ENCODE peak calls at places on chromosomes 11 and 22, in eight cellular contexts. B is GM23248; Y is CD4-positive, CD25-positive, alpha-beta regulatory T cell; M is tibial artery; X is lung; L is CD8-positive, alpha-beta memory T cell; E is lower lobe of right lung; O is breast epithelium. U is an unnamed sample.

GRCh38 chr11:59144096-59144495 is 1.4 kb downstream of the FAM111A start:
- DNase-seq in B (no peak), Y (no peak), M (no peak), X (no peak), L (no peak), E (no peak), O (no peak), U (no peak)

GRCh38 chr11:65417702-65418430 is 4.7 kb upstream of the NEAT1 start:
- DNase-seq in B (peak; percentile 69), Y (peak; percentile 44), M (peak; percentile 84), X (no peak), L (peak; percentile 65), E (peak; percentile 72), O (peak; percentile 58), U (no peak)

GRCh38 chr11:44857490-44857889 is 93.2 kb downstream of the TP53I11 start:
- DNase-seq in B (no peak), Y (no peak), M (no peak), X (no peak), L (no peak), E (no peak), O (no peak), U (no peak)

GRCh38 chr11:75275581-75275980 is 35.0 kb downstream of the TPBGL start:
- DNase-seq in B (no peak), Y (peak; percentile 76), M (peak; percentile 75), X (peak; percentile 50), L (peak; percentile 82), E (peak; percentile 76), O (peak; percentile 42), U (no peak)

GRCh38 chr11:75161506-75161905 is 10.6 kb downstream of the SLCO2B1 start:
- DNase-seq in B (no peak), Y (no peak), M (no peak), X (no peak), L (no peak), E (no peak), O (no peak), U (no peak)

GRCh38 chr11:119339581-119340334 is 925 bp downstream of the C1QTNF5 start:
- DNase-seq in B (peak; percentile 82), Y (no peak), M (peak; percentile 84), X (peak; percentile 63), L (no peak), E (peak; percentile 81), O (no peak), U (peak; percentile 94)

GRCh38 chr11:43150697-43151096 is 161.1 kb upstream of the API5 start:
- DNase-seq in B (no peak), Y (no peak), M (no peak), X (no peak), L (no peak), E (no peak), O (no peak), U (no peak)

GRCh38 chr11:120512727-120513435 is 1.3 kb downstream of the GRIK4 start:
- DNase-seq in B (no peak), Y (no peak), M (peak; percentile 58), X (no peak), L (no peak), E (peak; percentile 38), O (no peak), U (no peak)

GRCh38 chr11:117551761-117552343 is 224.2 kb downstream of the CEP164 start:
- DNase-seq in B (no peak), Y (no peak), M (no peak), X (no peak), L (peak; percentile 8), E (peak; percentile 14), O (no peak), U (peak; percentile 62)

GRCh38 chr22:39013923-39014722 is at the start of gene APOBEC3C:
- DNase-seq in B (peak; percentile 92), Y (peak; percentile 65), M (peak; percentile 88), X (peak; percentile 73), L (peak; percentile 87), E (peak; percentile 80), O (peak; percentile 74), U (peak; percentile 70)

GRCh38 chr22:44573451-44573850 is 75.4 kb upstream of the RTL6 start:
- DNase-seq in B (no peak), Y (no peak), M (peak; percentile 31), X (no peak), L (no peak), E (no peak), O (no peak), U (no peak)

GRCh38 chr22:35766654-35767580 is 49.2 kb downstream of the APOL5 start:
- DNase-seq in B (peak; percentile 33), Y (no peak), M (no peak), X (no peak), L (no peak), E (no peak), O (no peak), U (peak; percentile 72)

GRCh38 chr11:94330789-94331188 is 26.4 kb downstream of the IZUMO1R start:
- DNase-seq in B (peak; percentile 20), Y (no peak), M (no peak), X (no peak), L (no peak), E (no peak), O (no peak), U (no peak)

GRCh38 chr11:61529537-61530225 is 21.1 kb downstream of the LRRC10B start:
- DNase-seq in B (no peak), Y (no peak), M (no peak), X (no peak), L (no peak), E (no peak), O (no peak), U (no peak)

GRCh38 chr11:77596626-77597025 is 6.9 kb downstream of the AQP11 start:
- DNase-seq in B (peak; percentile 65), Y (no peak), M (no peak), X (no peak), L (no peak), E (no peak), O (no peak), U (no peak)

GRCh38 chr11:44785856-44786606 is 59.3 kb downstream of the TSPAN18 start:
- DNase-seq in B (no peak), Y (no peak), M (peak; percentile 46), X (no peak), L (no peak), E (no peak), O (no peak), U (peak; percentile 41)

GRCh38 chr11:9803685-9804413 is 140.0 kb downstream of the SWAP70 start:
- DNase-seq in B (peak; percentile 32), Y (no peak), M (no peak), X (no peak), L (no peak), E (no peak), O (no peak), U (no peak)

GRCh38 chr11:8541448-8541847 is 52.6 kb downstream of the STK33 start:
- DNase-seq in B (no peak), Y (no peak), M (no peak), X (no peak), L (no peak), E (no peak), O (no peak), U (no peak)

GRCh38 chr11:75495749-75496641 is 29.7 kb downstream of the GDPD5 start:
- DNase-seq in B (no peak), Y (no peak), M (no peak), X (no peak), L (no peak), E (no peak), O (no peak), U (peak; percentile 61)

GRCh38 chr22:23763579-23764331 is 965 bp downstream of the C22orf15 start:
- DNase-seq in B (no peak), Y (no peak), M (no peak), X (no peak), L (peak; percentile 67), E (peak; percentile 73), O (no peak), U (peak; percentile 45)

GRCh38 chr11:9516113-9516512 is 55.3 kb downstream of the ZNF143 start:
- DNase-seq in B (no peak), Y (no peak), M (no peak), X (no peak), L (no peak), E (no peak), O (no peak), U (no peak)

GRCh38 chr11:63813035-63813562 is at the start of gene SPINDOC:
- DNase-seq in B (peak; percentile 88), Y (peak; percentile 59), M (peak; percentile 90), X (peak; percentile 75), L (peak; percentile 79), E (peak; percentile 85), O (peak; percentile 60), U (peak; percentile 93)

GRCh38 chr11:114166897-114167323 is 107.4 kb downstream of the ZBTB16 start:
- DNase-seq in B (peak; percentile 88), Y (no peak), M (peak; percentile 62), X (no peak), L (peak; percentile 54), E (no peak), O (no peak), U (no peak)

GRCh38 chr22:49780992-49781782 is 46.5 kb downstream of the BRD1 start:
- DNase-seq in B (no peak), Y (no peak), M (no peak), X (no peak), L (no peak), E (peak; percentile 28), O (no peak), U (no peak)

GRCh38 chr22:41681616-41682015 is 7.1 kb downstream of the SNU13 start:
- DNase-seq in B (peak; percentile 24), Y (no peak), M (no peak), X (no peak), L (no peak), E (no peak), O (peak; percentile 24), U (no peak)

DNA sequence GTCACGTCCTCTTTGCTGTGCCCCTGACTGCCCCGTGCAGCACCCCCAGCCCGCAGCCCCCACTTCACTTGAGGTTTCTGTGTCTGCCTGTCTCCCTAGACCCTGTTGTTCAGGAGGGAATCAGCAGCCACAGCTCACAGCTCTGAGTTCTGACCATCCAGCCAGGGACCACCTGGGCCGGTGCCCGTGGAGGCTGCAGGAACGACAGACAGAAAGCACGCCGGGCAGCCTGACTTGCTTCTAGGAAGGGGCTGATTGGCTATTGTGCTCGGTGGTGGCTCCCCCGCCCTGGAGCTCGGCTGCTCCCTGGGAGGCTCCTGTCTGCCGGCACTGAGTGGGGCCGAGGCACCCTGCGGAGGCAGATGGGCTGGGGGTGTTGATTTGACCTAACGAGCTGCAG is 855.7 kb downstream of the TBC1D22A start:
- DNase-seq in B (no peak), Y (no peak), M (peak; percentile 48), X (no peak), L (no peak), E (no peak), O (peak; percentile 38), U (no peak)
- H3K9me3 ChIP-seq in B (no peaks in the 10 kb centered on the region), Y (no peaks in the 10 kb centered on the region), M (no peaks in the 10 kb centered on the region), X (peaks cover 3% of the 10 kb centered on the region), L (no peaks in the 10 kb centered on the region), E (no peaks in the 10 kb centered on the region), O (no peaks in the 10 kb centered on the region), U (no peaks in the 10 kb centered on the region)

GRCh38 chr22:47631571-47632102 is 869.2 kb downstream of the TBC1D22A start:
- DNase-seq in B (no peak), Y (no peak), M (no peak), X (peak; percentile 20), L (no peak), E (no peak), O (no peak), U (no peak)
- H3K9me3 ChIP-seq in B (no peaks in the 10 kb centered on the region), Y (peaks cover 7% of the 10 kb centered on the region), M (no peaks in the 10 kb centered on the region), X (peaks cover 7% of the 10 kb centered on the region), L (no peaks in the 10 kb centered on the region), E (no peaks in the 10 kb centered on the region), O (no peaks in the 10 kb centered on the region), U (no peaks in the 10 kb centered on the region)

GRCh38 chr11:68654978-68655377 is 29.4 kb upstream of the GAL start:
- DNase-seq in B (no peak), Y (no peak), M (no peak), X (no peak), L (no peak), E (no peak), O (no peak), U (no peak)
- H3K9me3 ChIP-seq in B (no peaks in the 10 kb centered on the region), Y (no peaks in the 10 kb centered on the region), M (no peaks in the 10 kb centered on the region), X (peaks cover 3% of the 10 kb centered on the region), L (no peaks in the 10 kb centered on the region), E (no peaks in the 10 kb centered on the region), O (peaks cover 8% of the 10 kb centered on the region), U (no peaks in the 10 kb centered on the region)

GRCh38 chr11:2653930-2654739 is 45.7 kb downstream of the KCNQ1OT1 start:
- DNase-seq in B (no peak), Y (no peak), M (no peak), X (no peak), L (no peak), E (no peak), O (no peak), U (no peak)
- H3K9me3 ChIP-seq in B (peaks cover 4% of the 10 kb centered on the region), Y (peaks cover 18% of the 10 kb centered on the region), M (peaks cover 5% of the 10 kb centered on the region), X (peaks cover 39% of the 10 kb centered on the region), L (peaks cover 5% of the 10 kb centered on the region), E (peaks cover 32% of the 10 kb centered on the region), O (peaks cover 33% of the 10 kb centered on the region), U (peaks cover 18% of the 10 kb centered on the region)